ENCODE peak calls at places on chromosomes 2 and 18, in six cellular contexts. One of them, this sample, is unnamed.

GRCh38 chr2:8761529-8762164 is 75.8 kb downstream of the KIDINS220 start:
- DNase-seq in progenitor cell of endocrine pancreas: no peak
- DNase-seq in BE2C: no peak
- DNase-seq in thyroid gland: no peak
- DNase-seq in psoas muscle: no peak
- DNase-seq in MCF 10A: peak
- DNase-seq in this sample: no peak

GRCh38 chr2:151056870-151057269 is 204.8 kb downstream of the RBM43 start:
- DNase-seq in progenitor cell of endocrine pancreas: no peak
- DNase-seq in BE2C: no peak
- DNase-seq in thyroid gland: no peak
- DNase-seq in psoas muscle: no peak
- DNase-seq in MCF 10A: peak
- DNase-seq in this sample: no peak

GRCh38 chr2:57673983-57674382 is 372.6 kb upstream of the VRK2 start:
- DNase-seq in progenitor cell of endocrine pancreas: no peak
- DNase-seq in BE2C: no peak
- DNase-seq in thyroid gland: no peak
- DNase-seq in psoas muscle: no peak
- DNase-seq in MCF 10A: no peak
- DNase-seq in this sample: no peak

GRCh38 chr2:25333981-25334380 is 7.7 kb downstream of the DNMT3A start:
- DNase-seq in progenitor cell of endocrine pancreas: no peak
- DNase-seq in BE2C: no peak
- DNase-seq in thyroid gland: no peak
- DNase-seq in psoas muscle: no peak
- DNase-seq in MCF 10A: no peak
- DNase-seq in this sample: no peak

GRCh38 chr2:118300807-118301206 is 212.5 kb downstream of the INSIG2 start:
- DNase-seq in progenitor cell of endocrine pancreas: no peak
- DNase-seq in BE2C: no peak
- DNase-seq in thyroid gland: no peak
- DNase-seq in psoas muscle: no peak
- DNase-seq in MCF 10A: peak
- DNase-seq in this sample: no peak

GRCh38 chr18:44712025-44712424 is 31.3 kb downstream of the SETBP1 start:
- DNase-seq in progenitor cell of endocrine pancreas: no peak
- DNase-seq in BE2C: no peak
- DNase-seq in thyroid gland: no peak
- DNase-seq in psoas muscle: no peak
- DNase-seq in MCF 10A: no peak
- DNase-seq in this sample: no peak

GRCh38 chr2:218192902-218193425 is 24.0 kb upstream of the ARPC2 start:
- DNase-seq in progenitor cell of endocrine pancreas: no peak
- DNase-seq in BE2C: no peak
- DNase-seq in thyroid gland: no peak
- DNase-seq in psoas muscle: no peak
- DNase-seq in MCF 10A: no peak
- DNase-seq in this sample: no peak

GRCh38 chr2:219495531-219496122 is 3.1 kb upstream of the GMPPA start:
- DNase-seq in progenitor cell of endocrine pancreas: peak
- DNase-seq in BE2C: peak
- DNase-seq in thyroid gland: peak
- DNase-seq in psoas muscle: peak
- DNase-seq in MCF 10A: peak
- DNase-seq in this sample: no peak

GRCh38 chr18:22728481-22729105 is 204.5 kb upstream of the RBBP8 start:
- DNase-seq in progenitor cell of endocrine pancreas: no peak
- DNase-seq in BE2C: no peak
- DNase-seq in thyroid gland: no peak
- DNase-seq in psoas muscle: no peak
- DNase-seq in MCF 10A: no peak
- DNase-seq in this sample: no peak

GRCh38 chr2:145025382-145025781 is 505.5 kb upstream of the ZEB2 start:
- DNase-seq in progenitor cell of endocrine pancreas: no peak
- DNase-seq in BE2C: no peak
- DNase-seq in thyroid gland: no peak
- DNase-seq in psoas muscle: no peak
- DNase-seq in MCF 10A: no peak
- DNase-seq in this sample: no peak

GRCh38 chr2:27095745-27096651 is 9.4 kb downstream of the KHK start:
- DNase-seq in progenitor cell of endocrine pancreas: no peak
- DNase-seq in BE2C: peak
- DNase-seq in thyroid gland: peak
- DNase-seq in psoas muscle: peak
- DNase-seq in MCF 10A: peak
- DNase-seq in this sample: no peak

GRCh38 chr2:30276455-30276911 is 45.1 kb downstream of the LBH start:
- DNase-seq in progenitor cell of endocrine pancreas: no peak
- DNase-seq in BE2C: no peak
- DNase-seq in thyroid gland: no peak
- DNase-seq in psoas muscle: no peak
- DNase-seq in MCF 10A: no peak
- DNase-seq in this sample: peak

GRCh38 chr2:53756644-53757043 is 11.0 kb upstream of the CHAC2 start:
- DNase-seq in progenitor cell of endocrine pancreas: no peak
- DNase-seq in BE2C: no peak
- DNase-seq in thyroid gland: no peak
- DNase-seq in psoas muscle: no peak
- DNase-seq in MCF 10A: no peak
- DNase-seq in this sample: no peak

GRCh38 chr2:104863229-104863584 is 9.3 kb downstream of the POU3F3 start:
- DNase-seq in progenitor cell of endocrine pancreas: no peak
- DNase-seq in BE2C: no peak
- DNase-seq in thyroid gland: no peak
- DNase-seq in psoas muscle: no peak
- DNase-seq in MCF 10A: no peak
- DNase-seq in this sample: no peak

GRCh38 chr18:45441110-45441842 is 174.0 kb upstream of the SLC14A2 start:
- DNase-seq in progenitor cell of endocrine pancreas: no peak
- DNase-seq in BE2C: no peak
- DNase-seq in thyroid gland: no peak
- DNase-seq in psoas muscle: no peak
- DNase-seq in MCF 10A: peak
- DNase-seq in this sample: no peak

GRCh38 chr2:239303711-239304532 is 96.9 kb downstream of the HDAC4 start:
- DNase-seq in progenitor cell of endocrine pancreas: no peak
- DNase-seq in BE2C: peak
- DNase-seq in thyroid gland: no peak
- DNase-seq in psoas muscle: no peak
- DNase-seq in MCF 10A: no peak
- DNase-seq in this sample: no peak

GRCh38 chr2:160977376-160977775 is 182.9 kb upstream of the TANK start:
- DNase-seq in progenitor cell of endocrine pancreas: no peak
- DNase-seq in BE2C: no peak
- DNase-seq in thyroid gland: no peak
- DNase-seq in psoas muscle: no peak
- DNase-seq in MCF 10A: no peak
- DNase-seq in this sample: no peak

GRCh38 chr2:58688813-58689212 is 447.7 kb upstream of the FANCL start:
- DNase-seq in progenitor cell of endocrine pancreas: no peak
- DNase-seq in BE2C: no peak
- DNase-seq in thyroid gland: no peak
- DNase-seq in psoas muscle: no peak
- DNase-seq in MCF 10A: no peak
- DNase-seq in this sample: no peak

GRCh38 chr2:67633212-67633856 is 236.2 kb downstream of the ETAA1 start:
- DNase-seq in progenitor cell of endocrine pancreas: no peak
- DNase-seq in BE2C: no peak
- DNase-seq in thyroid gland: no peak
- DNase-seq in psoas muscle: no peak
- DNase-seq in MCF 10A: no peak
- DNase-seq in this sample: no peak

GRCh38 chr2:156999657-157000056 is 257.8 kb upstream of the GALNT5 start:
- DNase-seq in progenitor cell of endocrine pancreas: no peak
- DNase-seq in BE2C: no peak
- DNase-seq in thyroid gland: no peak
- DNase-seq in psoas muscle: no peak
- DNase-seq in MCF 10A: peak
- DNase-seq in this sample: no peak

GRCh38 chr2:181252248-181253148 is 204.7 kb upstream of the ITGA4 start:
- DNase-seq in progenitor cell of endocrine pancreas: no peak
- DNase-seq in BE2C: no peak
- DNase-seq in thyroid gland: no peak
- DNase-seq in psoas muscle: no peak
- DNase-seq in MCF 10A: no peak
- DNase-seq in this sample: no peak

GRCh38 chr2:88038263-88039105 is 17.1 kb downstream of the KRCC1 start:
- DNase-seq in progenitor cell of endocrine pancreas: no peak
- DNase-seq in BE2C: no peak
- DNase-seq in thyroid gland: no peak
- DNase-seq in psoas muscle: no peak
- DNase-seq in MCF 10A: peak
- DNase-seq in this sample: no peak

GRCh38 chr2:181678033-181678586 is 2.2 kb downstream of the NEUROD1 start:
- DNase-seq in progenitor cell of endocrine pancreas: peak
- DNase-seq in BE2C: no peak
- DNase-seq in thyroid gland: peak
- DNase-seq in psoas muscle: peak
- DNase-seq in MCF 10A: peak
- DNase-seq in this sample: peak

GRCh38 chr2:58341047-58341446 is 99.9 kb upstream of the FANCL start:
- DNase-seq in progenitor cell of endocrine pancreas: no peak
- DNase-seq in BE2C: no peak
- DNase-seq in thyroid gland: no peak
- DNase-seq in psoas muscle: no peak
- DNase-seq in MCF 10A: no peak
- DNase-seq in this sample: no peak

GRCh38 chr18:60322591-60322990 is 50.0 kb downstream of the MC4R start:
- DNase-seq in progenitor cell of endocrine pancreas: no peak
- DNase-seq in BE2C: no peak
- DNase-seq in thyroid gland: no peak
- DNase-seq in psoas muscle: no peak
- DNase-seq in MCF 10A: no peak
- DNase-seq in this sample: no peak

DNA sequence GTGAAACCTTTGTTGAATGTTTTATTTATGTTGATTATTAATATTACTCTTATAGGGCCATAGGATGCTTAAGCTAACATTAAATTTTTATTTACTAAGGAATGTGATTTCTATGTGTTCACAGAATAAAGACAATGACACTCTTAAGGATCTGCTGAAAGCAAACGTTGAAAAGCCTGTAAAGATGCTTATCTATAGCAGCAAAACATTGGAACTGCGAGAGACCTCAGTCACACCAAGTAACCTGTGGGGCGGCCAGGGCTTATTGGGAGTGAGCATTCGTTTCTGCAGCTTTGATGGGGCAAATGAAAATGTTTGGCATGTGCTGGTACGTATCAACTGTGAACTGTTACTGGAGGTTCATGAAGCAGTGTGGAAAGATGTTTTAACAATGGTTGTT is 20.4 kb downstream of the GORASP2 start:
- DNase-seq in progenitor cell of endocrine pancreas: no peak
- DNase-seq in BE2C: no peak
- DNase-seq in thyroid gland: no peak
- DNase-seq in psoas muscle: no peak
- DNase-seq in MCF 10A: no peak
- DNase-seq in this sample: no peak
- TF ChIP-seq CTCF in progenitor cell of endocrine pancreas: no peak
- TF ChIP-seq CTCF in BE2C: no peak
- TF ChIP-seq CTCF in thyroid gland: no peak
- TF ChIP-seq CTCF in psoas muscle: no peak
- TF ChIP-seq CTCF in MCF 10A: no peak
- TF ChIP-seq CTCF in this sample: no peak

GRCh38 chr18:10437837-10438236 is 16.6 kb upstream of the APCDD1 start:
- DNase-seq in progenitor cell of endocrine pancreas: no peak
- DNase-seq in BE2C: no peak
- DNase-seq in thyroid gland: no peak
- DNase-seq in psoas muscle: no peak
- DNase-seq in MCF 10A: no peak
- DNase-seq in this sample: no peak
- TF ChIP-seq CTCF in progenitor cell of endocrine pancreas: peak
- TF ChIP-seq CTCF in BE2C: no peak
- TF ChIP-seq CTCF in thyroid gland: no peak
- TF ChIP-seq CTCF in psoas muscle: no peak
- TF ChIP-seq CTCF in MCF 10A: no peak
- TF ChIP-seq CTCF in this sample: no peak

GRCh38 chr2:216687111-216687510 is 8.2 kb downstream of the IGFBP5 start:
- DNase-seq in progenitor cell of endocrine pancreas: no peak
- DNase-seq in BE2C: no peak
- DNase-seq in thyroid gland: no peak
- DNase-seq in psoas muscle: no peak
- DNase-seq in MCF 10A: no peak
- DNase-seq in this sample: no peak

GRCh38 chr2:216689397-216689796 is 6.0 kb downstream of the IGFBP5 start:
- DNase-seq in progenitor cell of endocrine pancreas: no peak
- DNase-seq in BE2C: no peak
- DNase-seq in thyroid gland: no peak
- DNase-seq in psoas muscle: no peak
- DNase-seq in MCF 10A: no peak
- DNase-seq in this sample: no peak

GRCh38 chr2:216688731-216689360 is 6.5 kb downstream of the IGFBP5 start:
- DNase-seq in progenitor cell of endocrine pancreas: no peak
- DNase-seq in BE2C: peak
- DNase-seq in thyroid gland: peak
- DNase-seq in psoas muscle: no peak
- DNase-seq in MCF 10A: no peak
- DNase-seq in this sample: peak

GRCh38 chr2:216685327-216685875 is 9.9 kb downstream of the IGFBP5 start:
- DNase-seq in progenitor cell of endocrine pancreas: no peak
- DNase-seq in BE2C: no peak
- DNase-seq in thyroid gland: no peak
- DNase-seq in psoas muscle: no peak
- DNase-seq in MCF 10A: no peak
- DNase-seq in this sample: no peak

GRCh38 chr2:216687646-216688045 is 7.7 kb downstream of the IGFBP5 start:
- DNase-seq in progenitor cell of endocrine pancreas: no peak
- DNase-seq in BE2C: no peak
- DNase-seq in thyroid gland: no peak
- DNase-seq in psoas muscle: no peak
- DNase-seq in MCF 10A: no peak
- DNase-seq in this sample: no peak
- TF ChIP-seq CTCF in progenitor cell of endocrine pancreas: peak
- TF ChIP-seq CTCF in BE2C: peak
- TF ChIP-seq CTCF in thyroid gland: no peak
- TF ChIP-seq CTCF in psoas muscle: peak
- TF ChIP-seq CTCF in MCF 10A: peak
- TF ChIP-seq CTCF in this sample: no peak

GRCh38 chr2:69272803-69273471 is 114.1 kb downstream of the GFPT1 start:
- DNase-seq in progenitor cell of endocrine pancreas: no peak
- DNase-seq in BE2C: no peak
- DNase-seq in thyroid gland: no peak
- DNase-seq in psoas muscle: no peak
- DNase-seq in MCF 10A: no peak
- DNase-seq in this sample: no peak
- TF ChIP-seq CTCF in progenitor cell of endocrine pancreas: no peak
- TF ChIP-seq CTCF in BE2C: no peak
- TF ChIP-seq CTCF in thyroid gland: no peak
- TF ChIP-seq CTCF in psoas muscle: no peak
- TF ChIP-seq CTCF in MCF 10A: no peak
- TF ChIP-seq CTCF in this sample: no peak

DNA sequence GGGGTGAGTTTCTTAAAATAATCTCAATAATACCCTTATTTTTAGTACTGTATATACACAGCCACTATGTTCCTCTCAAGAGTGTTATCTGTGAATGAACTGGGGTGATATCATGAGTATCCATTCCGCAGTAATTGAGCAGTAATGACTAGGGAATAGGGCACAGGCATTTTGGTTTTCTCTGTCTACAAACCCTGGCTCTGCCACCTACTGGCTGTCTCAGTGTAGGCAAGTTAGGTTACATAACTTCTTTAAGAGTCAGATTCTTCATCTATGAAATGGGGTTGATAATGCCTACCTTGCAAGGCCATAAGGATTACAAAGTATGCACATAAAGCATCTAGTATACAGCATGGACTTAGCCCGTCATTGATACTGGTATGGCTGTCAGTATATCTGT is 555.8 kb downstream of the NRXN1 start:
- DNase-seq in progenitor cell of endocrine pancreas: no peak
- DNase-seq in BE2C: no peak
- DNase-seq in thyroid gland: no peak
- DNase-seq in psoas muscle: no peak
- DNase-seq in MCF 10A: peak
- DNase-seq in this sample: no peak
- TF ChIP-seq CTCF in progenitor cell of endocrine pancreas: no peak
- TF ChIP-seq CTCF in BE2C: peak
- TF ChIP-seq CTCF in thyroid gland: no peak
- TF ChIP-seq CTCF in psoas muscle: no peak
- TF ChIP-seq CTCF in MCF 10A: no peak
- TF ChIP-seq CTCF in this sample: no peak

This sample was measured in lower leg skin.